ENCODE peak calls at places on chromosomes 11 and 22, in five cellular contexts. One of them, this sample, is unnamed.

GRCh38 chr22:37996079-37996478 is 11.7 kb upstream of the SOX10 start:
- DNase-seq in tibial artery: no peak
- DNase-seq in body of pancreas: no peak
- DNase-seq in hepatocyte: no peak
- DNase-seq in esophagus squamous epithelium: no peak
- DNase-seq in this sample: no peak

GRCh38 chr22:35601743-35602633 is 15.1 kb downstream of the MB start:
- DNase-seq in tibial artery: no peak
- DNase-seq in body of pancreas: peak; percentile 50
- DNase-seq in hepatocyte: peak; percentile 57
- DNase-seq in esophagus squamous epithelium: no peak
- DNase-seq in this sample: peak; percentile 93

GRCh38 chr11:84165139-84165538 is 879.0 kb upstream of the CCDC90B start:
- DNase-seq in tibial artery: no peak
- DNase-seq in body of pancreas: no peak
- DNase-seq in hepatocyte: no peak
- DNase-seq in esophagus squamous epithelium: no peak
- DNase-seq in this sample: no peak

GRCh38 chr11:66113132-66113856 is 43.2 kb downstream of the PACS1 start:
- DNase-seq in tibial artery: no peak
- DNase-seq in body of pancreas: no peak
- DNase-seq in hepatocyte: peak; percentile 65
- DNase-seq in esophagus squamous epithelium: no peak
- DNase-seq in this sample: peak; percentile 94

GRCh38 chr22:26127126-26127525 is 42.1 kb upstream of the SEZ6L start:
- DNase-seq in tibial artery: no peak
- DNase-seq in body of pancreas: no peak
- DNase-seq in hepatocyte: no peak
- DNase-seq in esophagus squamous epithelium: no peak
- DNase-seq in this sample: no peak

GRCh38 chr11:823441-824291 is 4.1 kb upstream of the CRACR2B start:
- DNase-seq in tibial artery: no peak
- DNase-seq in body of pancreas: no peak
- DNase-seq in hepatocyte: no peak
- DNase-seq in esophagus squamous epithelium: no peak
- DNase-seq in this sample: no peak

GRCh38 chr11:120054016-120054752 is 83.7 kb downstream of the TRIM29 start:
- DNase-seq in tibial artery: no peak
- DNase-seq in body of pancreas: no peak
- DNase-seq in hepatocyte: no peak
- DNase-seq in esophagus squamous epithelium: no peak
- DNase-seq in this sample: no peak

GRCh38 chr11:44731685-44732411 is 5.1 kb downstream of the TSPAN18 start:
- DNase-seq in tibial artery: no peak
- DNase-seq in body of pancreas: no peak
- DNase-seq in hepatocyte: no peak
- DNase-seq in esophagus squamous epithelium: no peak
- DNase-seq in this sample: no peak

GRCh38 chr11:13962562-13963168 is at the start of gene SPON1:
- DNase-seq in tibial artery: no peak
- DNase-seq in body of pancreas: peak; percentile 33
- DNase-seq in hepatocyte: peak; percentile 84
- DNase-seq in esophagus squamous epithelium: no peak
- DNase-seq in this sample: no peak

GRCh38 chr11:128929991-128930390 is 12.7 kb downstream of the TP53AIP1 start:
- DNase-seq in tibial artery: no peak
- DNase-seq in body of pancreas: no peak
- DNase-seq in hepatocyte: no peak
- DNase-seq in esophagus squamous epithelium: no peak
- DNase-seq in this sample: no peak

GRCh38 chr22:36860438-36860820 is 377 bp upstream of the NCF4 start:
- DNase-seq in tibial artery: no peak
- DNase-seq in body of pancreas: no peak
- DNase-seq in hepatocyte: no peak
- DNase-seq in esophagus squamous epithelium: no peak
- DNase-seq in this sample: no peak

GRCh38 chr11:131275580-131275979 is 94.8 kb upstream of the NTM start:
- DNase-seq in tibial artery: no peak
- DNase-seq in body of pancreas: no peak
- DNase-seq in hepatocyte: no peak
- DNase-seq in esophagus squamous epithelium: no peak
- DNase-seq in this sample: no peak

GRCh38 chr22:37292641-37293040 is 10.3 kb downstream of the CYTH4 start:
- DNase-seq in tibial artery: no peak
- DNase-seq in body of pancreas: no peak
- DNase-seq in hepatocyte: no peak
- DNase-seq in esophagus squamous epithelium: no peak
- DNase-seq in this sample: no peak

GRCh38 chr22:44906248-44906936 is 103.4 kb downstream of the PHF21B start:
- DNase-seq in tibial artery: no peak
- DNase-seq in body of pancreas: no peak
- DNase-seq in hepatocyte: no peak
- DNase-seq in esophagus squamous epithelium: no peak
- DNase-seq in this sample: no peak

GRCh38 chr11:57203359-57203758 is 21.6 kb downstream of the LRRC55 start:
- DNase-seq in tibial artery: no peak
- DNase-seq in body of pancreas: peak; percentile 54
- DNase-seq in hepatocyte: no peak
- DNase-seq in esophagus squamous epithelium: no peak
- DNase-seq in this sample: no peak

GRCh38 chr22:41092847-41093371 is 517 bp downstream of the EP300 start:
- DNase-seq in tibial artery: no peak
- DNase-seq in body of pancreas: peak; percentile 43
- DNase-seq in hepatocyte: peak; percentile 40
- DNase-seq in esophagus squamous epithelium: no peak
- DNase-seq in this sample: peak; percentile 41

GRCh38 chr11:81420668-81421550 is 1312.8 kb downstream of the FAM181B start:
- DNase-seq in tibial artery: no peak
- DNase-seq in body of pancreas: no peak
- DNase-seq in hepatocyte: no peak
- DNase-seq in esophagus squamous epithelium: no peak
- DNase-seq in this sample: no peak

GRCh38 chr11:32317646-32318045 is 117.7 kb downstream of the WT1 start:
- DNase-seq in tibial artery: no peak
- DNase-seq in body of pancreas: no peak
- DNase-seq in hepatocyte: no peak
- DNase-seq in esophagus squamous epithelium: no peak
- DNase-seq in this sample: no peak

GRCh38 chr11:14894657-14895598 is 2.9 kb upstream of the CYP2R1 start:
- DNase-seq in tibial artery: peak; percentile 70
- DNase-seq in body of pancreas: peak; percentile 20
- DNase-seq in hepatocyte: peak; percentile 18
- DNase-seq in esophagus squamous epithelium: no peak
- DNase-seq in this sample: peak; percentile 46

GRCh38 chr22:38427465-38427864 is 27.5 kb downstream of the KCNJ4 start:
- DNase-seq in tibial artery: no peak
- DNase-seq in body of pancreas: no peak
- DNase-seq in hepatocyte: no peak
- DNase-seq in esophagus squamous epithelium: no peak
- DNase-seq in this sample: no peak

GRCh38 chr11:100876826-100877545 is 189.9 kb downstream of the ARHGAP42 start:
- DNase-seq in tibial artery: no peak
- DNase-seq in body of pancreas: no peak
- DNase-seq in hepatocyte: peak; percentile 27
- DNase-seq in esophagus squamous epithelium: no peak
- DNase-seq in this sample: peak; percentile 70

GRCh38 chr11:70063121-70063520 is 15.0 kb upstream of the ANO1 start:
- DNase-seq in tibial artery: no peak
- DNase-seq in body of pancreas: no peak
- DNase-seq in hepatocyte: no peak
- DNase-seq in esophagus squamous epithelium: no peak
- DNase-seq in this sample: no peak

GRCh38 chr11:113623114-113623513 is 83.0 kb downstream of the TMPRSS5 start:
- DNase-seq in tibial artery: no peak
- DNase-seq in body of pancreas: no peak
- DNase-seq in hepatocyte: no peak
- DNase-seq in esophagus squamous epithelium: no peak
- DNase-seq in this sample: no peak

GRCh38 chr11:96391698-96392307 is 2.0 kb downstream of the JRKL start:
- DNase-seq in tibial artery: no peak
- DNase-seq in body of pancreas: no peak
- DNase-seq in hepatocyte: no peak
- DNase-seq in esophagus squamous epithelium: no peak
- DNase-seq in this sample: peak; percentile 29
- TF ChIP-seq CTCF in tibial artery: no peak
- TF ChIP-seq CTCF in body of pancreas: no peak
- TF ChIP-seq CTCF in hepatocyte: peak; percentile 5
- TF ChIP-seq CTCF in esophagus squamous epithelium: peak; percentile 13
- TF ChIP-seq CTCF in this sample: no peak

GRCh38 chr11:125397421-125397820 is 98.6 kb downstream of the FEZ1 start:
- DNase-seq in tibial artery: no peak
- DNase-seq in body of pancreas: no peak
- DNase-seq in hepatocyte: no peak
- DNase-seq in esophagus squamous epithelium: no peak
- DNase-seq in this sample: no peak
- H3K27me3 ChIP-seq in tibial artery: no peaks in the 10 kb centered on the region
- H3K27me3 ChIP-seq in body of pancreas: no peaks in the 10 kb centered on the region
- H3K27me3 ChIP-seq in hepatocyte: no peaks in the 10 kb centered on the region
- H3K27me3 ChIP-seq in esophagus squamous epithelium: no peaks in the 10 kb centered on the region
- H3K27me3 ChIP-seq in this sample: no peaks in the 10 kb centered on the region

GRCh38 chr22:46062232-46062615 is 85.3 kb upstream of the WNT7B start:
- DNase-seq in tibial artery: no peak
- DNase-seq in body of pancreas: no peak
- DNase-seq in hepatocyte: no peak
- DNase-seq in esophagus squamous epithelium: no peak
- DNase-seq in this sample: no peak
- H3K4me3 ChIP-seq in tibial artery: peak overlapping the region; percentile 7
- H3K4me3 ChIP-seq in body of pancreas: no peak overlapping the region
- H3K4me3 ChIP-seq in hepatocyte: no peak overlapping the region
- H3K4me3 ChIP-seq in esophagus squamous epithelium: no peak overlapping the region
- H3K4me3 ChIP-seq in this sample: no peak overlapping the region

DNA sequence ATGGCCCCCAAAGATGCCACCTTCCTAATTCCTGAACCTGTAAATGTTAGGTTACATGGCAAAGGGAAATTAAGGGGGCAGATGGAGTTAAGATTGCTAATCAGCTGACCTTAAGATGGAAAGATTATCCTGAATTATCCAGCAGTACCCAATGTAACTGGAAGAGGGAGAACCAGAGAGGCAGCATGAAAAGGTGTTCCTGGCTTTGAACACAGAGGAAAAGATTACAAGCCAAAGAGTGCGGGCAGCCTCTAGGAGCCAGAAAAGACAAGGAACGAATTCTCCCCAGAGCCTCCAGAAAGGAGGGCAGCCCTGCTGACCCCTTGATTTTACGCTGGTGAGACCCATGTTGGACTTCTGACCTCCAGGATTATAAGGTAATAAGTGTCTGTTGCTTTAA is 15.1 kb upstream of the THRSP start:
- DNase-seq in tibial artery: no peak
- DNase-seq in body of pancreas: no peak
- DNase-seq in hepatocyte: no peak
- DNase-seq in esophagus squamous epithelium: no peak
- DNase-seq in this sample: no peak
- TF ChIP-seq CTCF in tibial artery: no peak
- TF ChIP-seq CTCF in body of pancreas: no peak
- TF ChIP-seq CTCF in hepatocyte: no peak
- TF ChIP-seq CTCF in esophagus squamous epithelium: no peak
- TF ChIP-seq CTCF in this sample: no peak

GRCh38 chr11:2715716-2716350 is 16.0 kb upstream of the KCNQ1OT1 start:
- DNase-seq in tibial artery: no peak
- DNase-seq in body of pancreas: no peak
- DNase-seq in hepatocyte: no peak
- DNase-seq in esophagus squamous epithelium: no peak
- DNase-seq in this sample: no peak
- H3K27me3 ChIP-seq in tibial artery: peaks cover 17% of the 10 kb centered on the region
- H3K27me3 ChIP-seq in body of pancreas: no peaks in the 10 kb centered on the region
- H3K27me3 ChIP-seq in hepatocyte: no peaks in the 10 kb centered on the region
- H3K27me3 ChIP-seq in esophagus squamous epithelium: no peaks in the 10 kb centered on the region
- H3K27me3 ChIP-seq in this sample: no peaks in the 10 kb centered on the region

DNA sequence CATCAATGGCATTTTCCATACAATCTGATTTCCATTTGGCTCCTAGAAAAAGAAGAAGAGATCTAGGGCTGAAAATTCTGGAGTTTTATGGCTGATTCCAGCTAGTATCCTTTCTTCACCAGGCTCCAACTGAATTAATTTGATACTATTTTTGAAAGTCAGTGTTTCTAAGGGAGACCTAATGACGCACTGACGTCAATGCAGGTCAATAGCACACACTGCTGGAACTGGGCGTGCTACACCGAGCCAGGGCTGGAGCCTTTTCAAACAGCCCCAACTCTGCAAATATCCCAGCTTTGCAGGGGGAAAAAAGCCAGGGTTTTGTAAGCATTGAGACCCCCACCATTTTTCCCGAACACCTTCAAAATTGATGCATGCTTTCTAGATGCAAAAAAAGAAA is 124.7 kb upstream of the HSD17B12 start:
- DNase-seq in tibial artery: peak; percentile 77
- DNase-seq in body of pancreas: peak; percentile 47
- DNase-seq in hepatocyte: no peak
- DNase-seq in esophagus squamous epithelium: no peak
- DNase-seq in this sample: no peak
- H3K4me3 ChIP-seq in tibial artery: no peak overlapping the region
- H3K4me3 ChIP-seq in body of pancreas: no peak overlapping the region
- H3K4me3 ChIP-seq in hepatocyte: no peak overlapping the region
- H3K4me3 ChIP-seq in esophagus squamous epithelium: no peak overlapping the region
- H3K4me3 ChIP-seq in this sample: no peak overlapping the region

GRCh38 chr22:20009018-20009482 is 7.6 kb downstream of the ARVCF start:
- DNase-seq in tibial artery: peak; percentile 51
- DNase-seq in body of pancreas: no peak
- DNase-seq in hepatocyte: no peak
- DNase-seq in esophagus squamous epithelium: no peak
- DNase-seq in this sample: no peak
- TF ChIP-seq CTCF in tibial artery: no peak
- TF ChIP-seq CTCF in body of pancreas: no peak
- TF ChIP-seq CTCF in hepatocyte: no peak
- TF ChIP-seq CTCF in esophagus squamous epithelium: no peak
- TF ChIP-seq CTCF in this sample: no peak

DNA sequence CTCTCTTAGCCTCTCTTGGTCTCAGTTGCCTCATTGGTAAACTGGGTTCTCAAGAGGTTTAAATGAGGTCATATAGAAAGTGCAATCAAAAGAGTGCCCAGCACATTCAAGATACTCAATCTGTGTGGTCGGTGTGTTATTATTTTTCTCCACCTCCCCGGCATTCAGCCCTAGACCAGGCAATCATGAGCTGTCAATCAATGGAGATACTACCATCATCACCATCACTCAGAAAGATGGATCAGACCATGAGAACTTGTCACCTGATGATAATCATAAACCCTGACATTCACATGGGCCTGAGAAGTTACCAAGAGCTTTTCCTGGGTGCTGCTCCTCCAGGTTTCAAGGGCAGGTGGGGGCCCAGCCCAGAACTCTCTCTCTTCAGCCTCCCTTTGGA is 166.1 kb downstream of the MN1 start:
- DNase-seq in tibial artery: no peak
- DNase-seq in body of pancreas: no peak
- DNase-seq in hepatocyte: no peak
- DNase-seq in esophagus squamous epithelium: no peak
- DNase-seq in this sample: no peak
- H3K27me3 ChIP-seq in tibial artery: no peaks in the 10 kb centered on the region
- H3K27me3 ChIP-seq in body of pancreas: no peaks in the 10 kb centered on the region
- H3K27me3 ChIP-seq in hepatocyte: no peaks in the 10 kb centered on the region
- H3K27me3 ChIP-seq in esophagus squamous epithelium: no peaks in the 10 kb centered on the region
- H3K27me3 ChIP-seq in this sample: no peaks in the 10 kb centered on the region

This sample was measured in bronchial epithelial cell.